ENCODE peak calls at places on chromosomes 5 and 9, in eight cellular contexts. One of them, this sample, is unnamed.
A peak's percentile ranks its signal among the peaks of the same experiment; 100 is the strongest.

GRCh38 chr5:150987746-150988145 is 32.6 kb upstream of the GPX3 start:
- DNase-seq in cardiac septum: no peak
- DNase-seq in G401: no peak
- DNase-seq in stimulated activated CD4-positive, alpha-beta T cell treated with anti-CD3 and anti-CD28 coated beads, Interleukin-1b, Interleukin-23, amount 100 ng/mL, for 1 hour: no peak
- DNase-seq in mesothelial cell of epicardium: no peak
- DNase-seq in stimulated activated CD8-positive, alpha-beta memory T cell treated with anti-CD3 and anti-CD28 coated beads, Interleukin-4, amount 100 ng/mL, for 4 hours: no peak
- DNase-seq in activated CD8-positive, alpha-beta memory T cell treated with anti-CD3 and anti-CD28 coated beads for 4 hours: no peak
- DNase-seq in GM18507: no peak
- DNase-seq in this sample: no peak

GRCh38 chr5:149039501-149039900 is 23.4 kb downstream of the SH3TC2 start:
- DNase-seq in mesothelial cell of epicardium: no peak
- DNase-seq in G401: no peak
- DNase-seq in stimulated activated CD4-positive, alpha-beta T cell treated with anti-CD3 and anti-CD28 coated beads, Interleukin-1b, Interleukin-23, amount 100 ng/mL, for 1 hour: no peak
- DNase-seq in activated CD8-positive, alpha-beta memory T cell treated with anti-CD3 and anti-CD28 coated beads for 4 hours: no peak
- DNase-seq in GM18507: no peak
- DNase-seq in cardiac septum: no peak
- DNase-seq in stimulated activated CD8-positive, alpha-beta memory T cell treated with anti-CD3 and anti-CD28 coated beads, Interleukin-4, amount 100 ng/mL, for 4 hours: no peak
- DNase-seq in this sample: no peak

GRCh38 chr9:37295796-37296195 is 126.7 kb upstream of the GRHPR start:
- DNase-seq in GM18507: no peak
- DNase-seq in cardiac septum: no peak
- DNase-seq in stimulated activated CD4-positive, alpha-beta T cell treated with anti-CD3 and anti-CD28 coated beads, Interleukin-1b, Interleukin-23, amount 100 ng/mL, for 1 hour: no peak
- DNase-seq in activated CD8-positive, alpha-beta memory T cell treated with anti-CD3 and anti-CD28 coated beads for 4 hours: no peak
- DNase-seq in mesothelial cell of epicardium: no peak
- DNase-seq in stimulated activated CD8-positive, alpha-beta memory T cell treated with anti-CD3 and anti-CD28 coated beads, Interleukin-4, amount 100 ng/mL, for 4 hours: no peak
- DNase-seq in G401: no peak
- DNase-seq in this sample: no peak

GRCh38 chr5:145979270-145980223 is 43.2 kb downstream of the SH3RF2 start:
- DNase-seq in cardiac septum: no peak
- DNase-seq in stimulated activated CD8-positive, alpha-beta memory T cell treated with anti-CD3 and anti-CD28 coated beads, Interleukin-4, amount 100 ng/mL, for 4 hours: no peak
- DNase-seq in mesothelial cell of epicardium: no peak
- DNase-seq in GM18507: no peak
- DNase-seq in activated CD8-positive, alpha-beta memory T cell treated with anti-CD3 and anti-CD28 coated beads for 4 hours: no peak
- DNase-seq in stimulated activated CD4-positive, alpha-beta T cell treated with anti-CD3 and anti-CD28 coated beads, Interleukin-1b, Interleukin-23, amount 100 ng/mL, for 1 hour: no peak
- DNase-seq in G401: no peak
- DNase-seq in this sample: no peak

GRCh38 chr5:181203842-181204560 is 995 bp downstream of the TRIM7 start:
- DNase-seq in stimulated activated CD8-positive, alpha-beta memory T cell treated with anti-CD3 and anti-CD28 coated beads, Interleukin-4, amount 100 ng/mL, for 4 hours: no peak
- DNase-seq in GM18507: no peak
- DNase-seq in mesothelial cell of epicardium: no peak
- DNase-seq in stimulated activated CD4-positive, alpha-beta T cell treated with anti-CD3 and anti-CD28 coated beads, Interleukin-1b, Interleukin-23, amount 100 ng/mL, for 1 hour: no peak
- DNase-seq in G401: peak; percentile 47
- DNase-seq in cardiac septum: no peak
- DNase-seq in activated CD8-positive, alpha-beta memory T cell treated with anti-CD3 and anti-CD28 coated beads for 4 hours: no peak
- DNase-seq in this sample: no peak

GRCh38 chr5:1185038-1185651 is 16.2 kb upstream of the SLC6A19 start:
- DNase-seq in stimulated activated CD8-positive, alpha-beta memory T cell treated with anti-CD3 and anti-CD28 coated beads, Interleukin-4, amount 100 ng/mL, for 4 hours: no peak
- DNase-seq in mesothelial cell of epicardium: no peak
- DNase-seq in GM18507: no peak
- DNase-seq in stimulated activated CD4-positive, alpha-beta T cell treated with anti-CD3 and anti-CD28 coated beads, Interleukin-1b, Interleukin-23, amount 100 ng/mL, for 1 hour: no peak
- DNase-seq in G401: no peak
- DNase-seq in cardiac septum: no peak
- DNase-seq in activated CD8-positive, alpha-beta memory T cell treated with anti-CD3 and anti-CD28 coated beads for 4 hours: no peak
- DNase-seq in this sample: no peak

GRCh38 chr9:13942695-13943094 is 371.2 kb downstream of the NFIB start:
- DNase-seq in mesothelial cell of epicardium: no peak
- DNase-seq in G401: no peak
- DNase-seq in stimulated activated CD4-positive, alpha-beta T cell treated with anti-CD3 and anti-CD28 coated beads, Interleukin-1b, Interleukin-23, amount 100 ng/mL, for 1 hour: no peak
- DNase-seq in stimulated activated CD8-positive, alpha-beta memory T cell treated with anti-CD3 and anti-CD28 coated beads, Interleukin-4, amount 100 ng/mL, for 4 hours: no peak
- DNase-seq in GM18507: no peak
- DNase-seq in activated CD8-positive, alpha-beta memory T cell treated with anti-CD3 and anti-CD28 coated beads for 4 hours: no peak
- DNase-seq in cardiac septum: no peak
- DNase-seq in this sample: peak; percentile 83

GRCh38 chr9:32550046-32550608 is 2.0 kb upstream of the SMIM27 start:
- DNase-seq in activated CD8-positive, alpha-beta memory T cell treated with anti-CD3 and anti-CD28 coated beads for 4 hours: no peak
- DNase-seq in stimulated activated CD8-positive, alpha-beta memory T cell treated with anti-CD3 and anti-CD28 coated beads, Interleukin-4, amount 100 ng/mL, for 4 hours: no peak
- DNase-seq in GM18507: no peak
- DNase-seq in stimulated activated CD4-positive, alpha-beta T cell treated with anti-CD3 and anti-CD28 coated beads, Interleukin-1b, Interleukin-23, amount 100 ng/mL, for 1 hour: no peak
- DNase-seq in cardiac septum: no peak
- DNase-seq in mesothelial cell of epicardium: no peak
- DNase-seq in G401: peak; percentile 50
- DNase-seq in this sample: no peak

GRCh38 chr9:104263942-104264341 is 169.8 kb downstream of the SMC2 start:
- DNase-seq in cardiac septum: no peak
- DNase-seq in GM18507: no peak
- DNase-seq in activated CD8-positive, alpha-beta memory T cell treated with anti-CD3 and anti-CD28 coated beads for 4 hours: no peak
- DNase-seq in mesothelial cell of epicardium: no peak
- DNase-seq in stimulated activated CD4-positive, alpha-beta T cell treated with anti-CD3 and anti-CD28 coated beads, Interleukin-1b, Interleukin-23, amount 100 ng/mL, for 1 hour: no peak
- DNase-seq in stimulated activated CD8-positive, alpha-beta memory T cell treated with anti-CD3 and anti-CD28 coated beads, Interleukin-4, amount 100 ng/mL, for 4 hours: no peak
- DNase-seq in G401: no peak
- DNase-seq in this sample: no peak

GRCh38 chr5:175443514-175444059 is 395 bp downstream of the DRD1 start:
- DNase-seq in GM18507: no peak
- DNase-seq in G401: no peak
- DNase-seq in stimulated activated CD8-positive, alpha-beta memory T cell treated with anti-CD3 and anti-CD28 coated beads, Interleukin-4, amount 100 ng/mL, for 4 hours: no peak
- DNase-seq in activated CD8-positive, alpha-beta memory T cell treated with anti-CD3 and anti-CD28 coated beads for 4 hours: no peak
- DNase-seq in mesothelial cell of epicardium: no peak
- DNase-seq in stimulated activated CD4-positive, alpha-beta T cell treated with anti-CD3 and anti-CD28 coated beads, Interleukin-1b, Interleukin-23, amount 100 ng/mL, for 1 hour: no peak
- DNase-seq in cardiac septum: no peak
- DNase-seq in this sample: no peak

GRCh38 chr5:116174111-116174510 is 89.3 kb downstream of the COMMD10 start:
- DNase-seq in activated CD8-positive, alpha-beta memory T cell treated with anti-CD3 and anti-CD28 coated beads for 4 hours: no peak
- DNase-seq in GM18507: no peak
- DNase-seq in mesothelial cell of epicardium: no peak
- DNase-seq in G401: no peak
- DNase-seq in stimulated activated CD4-positive, alpha-beta T cell treated with anti-CD3 and anti-CD28 coated beads, Interleukin-1b, Interleukin-23, amount 100 ng/mL, for 1 hour: no peak
- DNase-seq in stimulated activated CD8-positive, alpha-beta memory T cell treated with anti-CD3 and anti-CD28 coated beads, Interleukin-4, amount 100 ng/mL, for 4 hours: no peak
- DNase-seq in cardiac septum: no peak
- DNase-seq in this sample: no peak

GRCh38 chr5:176639981-176640380 is 7.3 kb upstream of the TSPAN17 start:
- DNase-seq in stimulated activated CD8-positive, alpha-beta memory T cell treated with anti-CD3 and anti-CD28 coated beads, Interleukin-4, amount 100 ng/mL, for 4 hours: no peak
- DNase-seq in cardiac septum: peak; percentile 86
- DNase-seq in activated CD8-positive, alpha-beta memory T cell treated with anti-CD3 and anti-CD28 coated beads for 4 hours: no peak
- DNase-seq in G401: peak; percentile 97
- DNase-seq in GM18507: no peak
- DNase-seq in mesothelial cell of epicardium: no peak
- DNase-seq in stimulated activated CD4-positive, alpha-beta T cell treated with anti-CD3 and anti-CD28 coated beads, Interleukin-1b, Interleukin-23, amount 100 ng/mL, for 1 hour: no peak
- DNase-seq in this sample: no peak

GRCh38 chr5:150783422-150783928 is 4.9 kb downstream of the SMIM3 start:
- DNase-seq in mesothelial cell of epicardium: peak; percentile 55
- DNase-seq in activated CD8-positive, alpha-beta memory T cell treated with anti-CD3 and anti-CD28 coated beads for 4 hours: peak; percentile 46
- DNase-seq in stimulated activated CD4-positive, alpha-beta T cell treated with anti-CD3 and anti-CD28 coated beads, Interleukin-1b, Interleukin-23, amount 100 ng/mL, for 1 hour: no peak
- DNase-seq in G401: peak; percentile 35
- DNase-seq in stimulated activated CD8-positive, alpha-beta memory T cell treated with anti-CD3 and anti-CD28 coated beads, Interleukin-4, amount 100 ng/mL, for 4 hours: peak; percentile 14
- DNase-seq in GM18507: no peak
- DNase-seq in cardiac septum: peak; percentile 77
- DNase-seq in this sample: peak; percentile 96

GRCh38 chr9:108297025-108297424 is 558.8 kb downstream of the ACTL7B start:
- DNase-seq in activated CD8-positive, alpha-beta memory T cell treated with anti-CD3 and anti-CD28 coated beads for 4 hours: no peak
- DNase-seq in cardiac septum: no peak
- DNase-seq in stimulated activated CD4-positive, alpha-beta T cell treated with anti-CD3 and anti-CD28 coated beads, Interleukin-1b, Interleukin-23, amount 100 ng/mL, for 1 hour: no peak
- DNase-seq in stimulated activated CD8-positive, alpha-beta memory T cell treated with anti-CD3 and anti-CD28 coated beads, Interleukin-4, amount 100 ng/mL, for 4 hours: no peak
- DNase-seq in GM18507: no peak
- DNase-seq in G401: no peak
- DNase-seq in mesothelial cell of epicardium: no peak
- DNase-seq in this sample: peak; percentile 88

GRCh38 chr9:123338710-123339665 is 17.0 kb upstream of the CRB2 start:
- DNase-seq in GM18507: peak; percentile 48
- DNase-seq in stimulated activated CD4-positive, alpha-beta T cell treated with anti-CD3 and anti-CD28 coated beads, Interleukin-1b, Interleukin-23, amount 100 ng/mL, for 1 hour: peak; percentile 34
- DNase-seq in stimulated activated CD8-positive, alpha-beta memory T cell treated with anti-CD3 and anti-CD28 coated beads, Interleukin-4, amount 100 ng/mL, for 4 hours: peak; percentile 22
- DNase-seq in cardiac septum: no peak
- DNase-seq in activated CD8-positive, alpha-beta memory T cell treated with anti-CD3 and anti-CD28 coated beads for 4 hours: peak; percentile 34
- DNase-seq in mesothelial cell of epicardium: no peak
- DNase-seq in G401: no peak
- DNase-seq in this sample: no peak

GRCh38 chr9:72874344-72874743 is 78.5 kb downstream of the ALDH1A1 start:
- DNase-seq in G401: no peak
- DNase-seq in mesothelial cell of epicardium: no peak
- DNase-seq in cardiac septum: no peak
- DNase-seq in stimulated activated CD4-positive, alpha-beta T cell treated with anti-CD3 and anti-CD28 coated beads, Interleukin-1b, Interleukin-23, amount 100 ng/mL, for 1 hour: no peak
- DNase-seq in activated CD8-positive, alpha-beta memory T cell treated with anti-CD3 and anti-CD28 coated beads for 4 hours: no peak
- DNase-seq in GM18507: no peak
- DNase-seq in stimulated activated CD8-positive, alpha-beta memory T cell treated with anti-CD3 and anti-CD28 coated beads, Interleukin-4, amount 100 ng/mL, for 4 hours: no peak
- DNase-seq in this sample: no peak

GRCh38 chr5:360277-361027 is 38.9 kb downstream of the AHRR start:
- DNase-seq in stimulated activated CD8-positive, alpha-beta memory T cell treated with anti-CD3 and anti-CD28 coated beads, Interleukin-4, amount 100 ng/mL, for 4 hours: no peak
- DNase-seq in mesothelial cell of epicardium: no peak
- DNase-seq in GM18507: no peak
- DNase-seq in cardiac septum: no peak
- DNase-seq in activated CD8-positive, alpha-beta memory T cell treated with anti-CD3 and anti-CD28 coated beads for 4 hours: no peak
- DNase-seq in stimulated activated CD4-positive, alpha-beta T cell treated with anti-CD3 and anti-CD28 coated beads, Interleukin-1b, Interleukin-23, amount 100 ng/mL, for 1 hour: no peak
- DNase-seq in G401: no peak
- DNase-seq in this sample: no peak

GRCh38 chr9:38339496-38339895 is 53.0 kb upstream of the ALDH1B1 start:
- DNase-seq in GM18507: no peak
- DNase-seq in stimulated activated CD8-positive, alpha-beta memory T cell treated with anti-CD3 and anti-CD28 coated beads, Interleukin-4, amount 100 ng/mL, for 4 hours: no peak
- DNase-seq in activated CD8-positive, alpha-beta memory T cell treated with anti-CD3 and anti-CD28 coated beads for 4 hours: no peak
- DNase-seq in G401: peak; percentile 97
- DNase-seq in cardiac septum: no peak
- DNase-seq in stimulated activated CD4-positive, alpha-beta T cell treated with anti-CD3 and anti-CD28 coated beads, Interleukin-1b, Interleukin-23, amount 100 ng/mL, for 1 hour: no peak
- DNase-seq in mesothelial cell of epicardium: no peak
- DNase-seq in this sample: peak; percentile 22

GRCh38 chr5:151810449-151810848 is 38.7 kb downstream of the G3BP1 start:
- DNase-seq in GM18507: no peak
- DNase-seq in cardiac septum: no peak
- DNase-seq in G401: no peak
- DNase-seq in stimulated activated CD8-positive, alpha-beta memory T cell treated with anti-CD3 and anti-CD28 coated beads, Interleukin-4, amount 100 ng/mL, for 4 hours: no peak
- DNase-seq in mesothelial cell of epicardium: no peak
- DNase-seq in stimulated activated CD4-positive, alpha-beta T cell treated with anti-CD3 and anti-CD28 coated beads, Interleukin-1b, Interleukin-23, amount 100 ng/mL, for 1 hour: no peak
- DNase-seq in activated CD8-positive, alpha-beta memory T cell treated with anti-CD3 and anti-CD28 coated beads for 4 hours: no peak
- DNase-seq in this sample: no peak

GRCh38 chr9:114805670-114806551 is at the start of gene TNFSF15:
- DNase-seq in GM18507: peak; percentile 28
- DNase-seq in cardiac septum: no peak
- DNase-seq in stimulated activated CD8-positive, alpha-beta memory T cell treated with anti-CD3 and anti-CD28 coated beads, Interleukin-4, amount 100 ng/mL, for 4 hours: no peak
- DNase-seq in mesothelial cell of epicardium: peak; percentile 43
- DNase-seq in activated CD8-positive, alpha-beta memory T cell treated with anti-CD3 and anti-CD28 coated beads for 4 hours: no peak
- DNase-seq in stimulated activated CD4-positive, alpha-beta T cell treated with anti-CD3 and anti-CD28 coated beads, Interleukin-1b, Interleukin-23, amount 100 ng/mL, for 1 hour: no peak
- DNase-seq in G401: no peak
- DNase-seq in this sample: no peak

GRCh38 chr5:145999208-145999607 is 62.8 kb downstream of the SH3RF2 start:
- DNase-seq in stimulated activated CD4-positive, alpha-beta T cell treated with anti-CD3 and anti-CD28 coated beads, Interleukin-1b, Interleukin-23, amount 100 ng/mL, for 1 hour: no peak
- DNase-seq in mesothelial cell of epicardium: no peak
- DNase-seq in GM18507: no peak
- DNase-seq in stimulated activated CD8-positive, alpha-beta memory T cell treated with anti-CD3 and anti-CD28 coated beads, Interleukin-4, amount 100 ng/mL, for 4 hours: no peak
- DNase-seq in G401: no peak
- DNase-seq in cardiac septum: no peak
- DNase-seq in activated CD8-positive, alpha-beta memory T cell treated with anti-CD3 and anti-CD28 coated beads for 4 hours: no peak
- DNase-seq in this sample: no peak

GRCh38 chr5:73393606-73394489 is 54.7 kb downstream of the FOXD1 start:
- DNase-seq in GM18507: no peak
- DNase-seq in activated CD8-positive, alpha-beta memory T cell treated with anti-CD3 and anti-CD28 coated beads for 4 hours: no peak
- DNase-seq in stimulated activated CD8-positive, alpha-beta memory T cell treated with anti-CD3 and anti-CD28 coated beads, Interleukin-4, amount 100 ng/mL, for 4 hours: no peak
- DNase-seq in cardiac septum: no peak
- DNase-seq in stimulated activated CD4-positive, alpha-beta T cell treated with anti-CD3 and anti-CD28 coated beads, Interleukin-1b, Interleukin-23, amount 100 ng/mL, for 1 hour: no peak
- DNase-seq in mesothelial cell of epicardium: no peak
- DNase-seq in G401: no peak
- DNase-seq in this sample: no peak

GRCh38 chr9:115653231-115653630 is 500.4 kb upstream of the PAPPA start:
- DNase-seq in mesothelial cell of epicardium: no peak
- DNase-seq in stimulated activated CD8-positive, alpha-beta memory T cell treated with anti-CD3 and anti-CD28 coated beads, Interleukin-4, amount 100 ng/mL, for 4 hours: no peak
- DNase-seq in G401: no peak
- DNase-seq in GM18507: no peak
- DNase-seq in cardiac septum: no peak
- DNase-seq in activated CD8-positive, alpha-beta memory T cell treated with anti-CD3 and anti-CD28 coated beads for 4 hours: no peak
- DNase-seq in stimulated activated CD4-positive, alpha-beta T cell treated with anti-CD3 and anti-CD28 coated beads, Interleukin-1b, Interleukin-23, amount 100 ng/mL, for 1 hour: no peak
- DNase-seq in this sample: no peak

GRCh38 chr9:95510610-95511231 is 6.0 kb downstream of the PTCH1 start:
- DNase-seq in cardiac septum: peak; percentile 92
- DNase-seq in G401: peak; percentile 95
- DNase-seq in mesothelial cell of epicardium: peak; percentile 93
- DNase-seq in stimulated activated CD8-positive, alpha-beta memory T cell treated with anti-CD3 and anti-CD28 coated beads, Interleukin-4, amount 100 ng/mL, for 4 hours: peak; percentile 53
- DNase-seq in GM18507: no peak
- DNase-seq in activated CD8-positive, alpha-beta memory T cell treated with anti-CD3 and anti-CD28 coated beads for 4 hours: peak; percentile 66
- DNase-seq in stimulated activated CD4-positive, alpha-beta T cell treated with anti-CD3 and anti-CD28 coated beads, Interleukin-1b, Interleukin-23, amount 100 ng/mL, for 1 hour: peak; percentile 76
- DNase-seq in this sample: peak; percentile 82

GRCh38 chr5:137075163-137075970 is 423.8 kb downstream of the SPOCK1 start:
- DNase-seq in GM18507: peak; percentile 28
- DNase-seq in activated CD8-positive, alpha-beta memory T cell treated with anti-CD3 and anti-CD28 coated beads for 4 hours: no peak
- DNase-seq in mesothelial cell of epicardium: peak; percentile 74
- DNase-seq in stimulated activated CD4-positive, alpha-beta T cell treated with anti-CD3 and anti-CD28 coated beads, Interleukin-1b, Interleukin-23, amount 100 ng/mL, for 1 hour: no peak
- DNase-seq in G401: peak; percentile 67
- DNase-seq in stimulated activated CD8-positive, alpha-beta memory T cell treated with anti-CD3 and anti-CD28 coated beads, Interleukin-4, amount 100 ng/mL, for 4 hours: no peak
- DNase-seq in cardiac septum: no peak
- DNase-seq in this sample: no peak

GRCh38 chr5:55134053-55134722 is 25.8 kb upstream of the GPX8 start:
- DNase-seq in cardiac septum: no peak
- DNase-seq in activated CD8-positive, alpha-beta memory T cell treated with anti-CD3 and anti-CD28 coated beads for 4 hours: no peak
- DNase-seq in stimulated activated CD8-positive, alpha-beta memory T cell treated with anti-CD3 and anti-CD28 coated beads, Interleukin-4, amount 100 ng/mL, for 4 hours: no peak
- DNase-seq in mesothelial cell of epicardium: no peak
- DNase-seq in stimulated activated CD4-positive, alpha-beta T cell treated with anti-CD3 and anti-CD28 coated beads, Interleukin-1b, Interleukin-23, amount 100 ng/mL, for 1 hour: no peak
- DNase-seq in G401: no peak
- DNase-seq in GM18507: no peak
- DNase-seq in this sample: no peak

GRCh38 chr9:35488566-35489312 is 1.2 kb upstream of the RUSC2 start:
- DNase-seq in cardiac septum: no peak
- DNase-seq in mesothelial cell of epicardium: no peak
- DNase-seq in stimulated activated CD8-positive, alpha-beta memory T cell treated with anti-CD3 and anti-CD28 coated beads, Interleukin-4, amount 100 ng/mL, for 4 hours: no peak
- DNase-seq in activated CD8-positive, alpha-beta memory T cell treated with anti-CD3 and anti-CD28 coated beads for 4 hours: no peak
- DNase-seq in GM18507: no peak
- DNase-seq in stimulated activated CD4-positive, alpha-beta T cell treated with anti-CD3 and anti-CD28 coated beads, Interleukin-1b, Interleukin-23, amount 100 ng/mL, for 1 hour: no peak
- DNase-seq in G401: no peak
- DNase-seq in this sample: no peak

GRCh38 chr5:106675674-106676073 is 995.1 kb downstream of the EFNA5 start:
- DNase-seq in cardiac septum: no peak
- DNase-seq in mesothelial cell of epicardium: no peak
- DNase-seq in activated CD8-positive, alpha-beta memory T cell treated with anti-CD3 and anti-CD28 coated beads for 4 hours: no peak
- DNase-seq in stimulated activated CD8-positive, alpha-beta memory T cell treated with anti-CD3 and anti-CD28 coated beads, Interleukin-4, amount 100 ng/mL, for 4 hours: no peak
- DNase-seq in stimulated activated CD4-positive, alpha-beta T cell treated with anti-CD3 and anti-CD28 coated beads, Interleukin-1b, Interleukin-23, amount 100 ng/mL, for 1 hour: no peak
- DNase-seq in G401: no peak
- DNase-seq in GM18507: no peak
- DNase-seq in this sample: no peak

GRCh38 chr5:109016300-109016699 is 268.6 kb downstream of the FER start:
- DNase-seq in stimulated activated CD8-positive, alpha-beta memory T cell treated with anti-CD3 and anti-CD28 coated beads, Interleukin-4, amount 100 ng/mL, for 4 hours: no peak
- DNase-seq in stimulated activated CD4-positive, alpha-beta T cell treated with anti-CD3 and anti-CD28 coated beads, Interleukin-1b, Interleukin-23, amount 100 ng/mL, for 1 hour: no peak
- DNase-seq in G401: no peak
- DNase-seq in cardiac septum: no peak
- DNase-seq in mesothelial cell of epicardium: no peak
- DNase-seq in GM18507: no peak
- DNase-seq in activated CD8-positive, alpha-beta memory T cell treated with anti-CD3 and anti-CD28 coated beads for 4 hours: no peak
- DNase-seq in this sample: no peak

GRCh38 chr5:131595088-131596033 is 39.7 kb downstream of the RAPGEF6 start:
- DNase-seq in stimulated activated CD8-positive, alpha-beta memory T cell treated with anti-CD3 and anti-CD28 coated beads, Interleukin-4, amount 100 ng/mL, for 4 hours: no peak
- DNase-seq in mesothelial cell of epicardium: no peak
- DNase-seq in cardiac septum: no peak
- DNase-seq in stimulated activated CD4-positive, alpha-beta T cell treated with anti-CD3 and anti-CD28 coated beads, Interleukin-1b, Interleukin-23, amount 100 ng/mL, for 1 hour: no peak
- DNase-seq in GM18507: no peak
- DNase-seq in activated CD8-positive, alpha-beta memory T cell treated with anti-CD3 and anti-CD28 coated beads for 4 hours: peak; percentile 23
- DNase-seq in G401: no peak
- DNase-seq in this sample: no peak

GRCh38 chr9:83245979-83246659 is 183.2 kb upstream of the RASEF start:
- DNase-seq in mesothelial cell of epicardium: no peak
- DNase-seq in G401: no peak
- DNase-seq in GM18507: no peak
- DNase-seq in stimulated activated CD8-positive, alpha-beta memory T cell treated with anti-CD3 and anti-CD28 coated beads, Interleukin-4, amount 100 ng/mL, for 4 hours: no peak
- DNase-seq in cardiac septum: no peak
- DNase-seq in stimulated activated CD4-positive, alpha-beta T cell treated with anti-CD3 and anti-CD28 coated beads, Interleukin-1b, Interleukin-23, amount 100 ng/mL, for 1 hour: no peak
- DNase-seq in activated CD8-positive, alpha-beta memory T cell treated with anti-CD3 and anti-CD28 coated beads for 4 hours: no peak
- DNase-seq in this sample: no peak

GRCh38 chr5:133531634-133532033 is 80.7 kb downstream of the FSTL4 start:
- DNase-seq in G401: no peak
- DNase-seq in stimulated activated CD4-positive, alpha-beta T cell treated with anti-CD3 and anti-CD28 coated beads, Interleukin-1b, Interleukin-23, amount 100 ng/mL, for 1 hour: no peak
- DNase-seq in cardiac septum: no peak
- DNase-seq in GM18507: no peak
- DNase-seq in mesothelial cell of epicardium: no peak
- DNase-seq in stimulated activated CD8-positive, alpha-beta memory T cell treated with anti-CD3 and anti-CD28 coated beads, Interleukin-4, amount 100 ng/mL, for 4 hours: no peak
- DNase-seq in activated CD8-positive, alpha-beta memory T cell treated with anti-CD3 and anti-CD28 coated beads for 4 hours: no peak
- DNase-seq in this sample: no peak

GRCh38 chr9:71608021-71608420 is 160.3 kb downstream of the CEMIP2 start:
- DNase-seq in stimulated activated CD4-positive, alpha-beta T cell treated with anti-CD3 and anti-CD28 coated beads, Interleukin-1b, Interleukin-23, amount 100 ng/mL, for 1 hour: no peak
- DNase-seq in G401: no peak
- DNase-seq in GM18507: no peak
- DNase-seq in cardiac septum: no peak
- DNase-seq in stimulated activated CD8-positive, alpha-beta memory T cell treated with anti-CD3 and anti-CD28 coated beads, Interleukin-4, amount 100 ng/mL, for 4 hours: no peak
- DNase-seq in activated CD8-positive, alpha-beta memory T cell treated with anti-CD3 and anti-CD28 coated beads for 4 hours: no peak
- DNase-seq in mesothelial cell of epicardium: no peak
- DNase-seq in this sample: no peak

GRCh38 chr9:717722-718121 is 123.8 kb upstream of the DMRT1 start:
- DNase-seq in cardiac septum: no peak
- DNase-seq in G401: no peak
- DNase-seq in stimulated activated CD8-positive, alpha-beta memory T cell treated with anti-CD3 and anti-CD28 coated beads, Interleukin-4, amount 100 ng/mL, for 4 hours: no peak
- DNase-seq in mesothelial cell of epicardium: no peak
- DNase-seq in stimulated activated CD4-positive, alpha-beta T cell treated with anti-CD3 and anti-CD28 coated beads, Interleukin-1b, Interleukin-23, amount 100 ng/mL, for 1 hour: no peak
- DNase-seq in GM18507: no peak
- DNase-seq in activated CD8-positive, alpha-beta memory T cell treated with anti-CD3 and anti-CD28 coated beads for 4 hours: no peak
- DNase-seq in this sample: no peak

This sample was measured in BJ.